ENCODE peak calls at places on chromosomes 12 and 14, in nine cellular contexts. V, D, W, Y, A, X, Q, P and G are unnamed samples.

GRCh38 chr12:130872179-130873096 is 572 bp downstream of the RAN start:
- DNase-seq in X (no peak), Q (no peak), V (no peak), P (peak), D (peak), A (no peak), W (no peak), Y (peak), G (no peak)

GRCh38 chr14:33948143-33948962 is 2.5 kb downstream of the EGLN3 start:
- DNase-seq in X (no peak), W (no peak), V (no peak), Y (no peak), D (no peak), P (no peak), Q (no peak), A (no peak), G (no peak)

GRCh38 chr12:92574911-92575570 is 127.7 kb upstream of the PLEKHG7 start:
- DNase-seq in Y (no peak), P (no peak), X (no peak), Q (no peak), W (no peak), D (no peak), A (no peak), V (no peak), G (no peak)

GRCh38 chr12:34403706-34404376 is 381.5 kb downstream of the ALG10 start:
- DNase-seq in Y (no peak), A (no peak), X (no peak), Q (no peak), V (no peak), W (no peak), D (no peak), P (peak), G (no peak)

GRCh38 chr12:109591041-109591440 is 17.4 kb downstream of the MVK start:
- DNase-seq in Q (no peak), V (no peak), X (no peak), A (no peak), Y (no peak), D (no peak), W (no peak), P (no peak), G (no peak)

GRCh38 chr14:75794615-75795038 is 133.6 kb downstream of the TTLL5 start:
- DNase-seq in Q (no peak), P (peak), X (no peak), V (no peak), D (no peak), Y (peak), A (peak), W (peak), G (peak)

GRCh38 chr12:27456618-27457017 is 10.1 kb downstream of the SMCO2 start:
- DNase-seq in P (no peak), A (no peak), Y (no peak), Q (no peak), X (no peak), V (no peak), D (no peak), W (no peak), G (no peak)

GRCh38 chr14:24377660-24378059 is 9.7 kb downstream of the NFATC4 start:
- DNase-seq in Q (no peak), P (no peak), A (no peak), D (no peak), W (no peak), V (no peak), X (peak), Y (no peak), G (no peak)

GRCh38 chr12:18932715-18933114 is 194.8 kb downstream of the CAPZA3 start:
- DNase-seq in W (no peak), Y (no peak), P (no peak), A (peak), V (no peak), D (no peak), Q (no peak), X (no peak), G (no peak)

GRCh38 chr12:89162704-89163261 is 189.5 kb downstream of the DUSP6 start:
- DNase-seq in A (peak), Q (no peak), V (peak), P (peak), X (no peak), W (peak), D (peak), Y (no peak), G (no peak)

GRCh38 chr14:71429900-71430299 is 502.3 kb upstream of the RGS6 start:
- DNase-seq in A (no peak), X (no peak), Y (no peak), V (no peak), P (no peak), D (no peak), W (no peak), Q (no peak), G (peak)

GRCh38 chr14:104993306-104993705 is 7.7 kb downstream of the CLBA1 start:
- DNase-seq in A (no peak), D (no peak), X (no peak), P (no peak), W (no peak), Q (no peak), Y (no peak), V (no peak), G (no peak)

GRCh38 chr12:68416826-68417225 is 84.7 kb upstream of the MDM1 start:
- DNase-seq in W (no peak), Y (no peak), Q (no peak), V (no peak), X (no peak), P (no peak), A (peak), D (no peak), G (no peak)

GRCh38 chr12:53115112-53115890 is 12.0 kb downstream of the SOAT2 start:
- DNase-seq in V (no peak), Y (no peak), Q (no peak), D (no peak), P (peak), W (no peak), A (no peak), X (no peak), G (peak)

GRCh38 chr12:76032043-76032981 is 736 bp upstream of the PHLDA1 start:
- DNase-seq in X (no peak), V (no peak), A (peak), Q (peak), P (peak), Y (no peak), W (peak), D (peak), G (peak)

GRCh38 chr14:76926521-76927251 is 100.5 kb downstream of the LRRC74A start:
- DNase-seq in Q (peak), W (no peak), A (peak), Y (peak), P (peak), X (no peak), V (no peak), D (peak), G (no peak)